ENCODE peak calls at places on chromosomes 3 and 15, in four cellular contexts. S is cardiac muscle cell, A is PC-9, D is PC-3. B is an unnamed sample. For H3K4me1, the result is how much of the 10 kb centered on the place peaks cover.

GRCh38 chr3:98525494-98525893 is 2.8 kb upstream of the CLDND1 start:
- DNase-seq in S (no peak), A (no peak), D (no peak), B (no peak)

GRCh38 chr15:23422099-23422945 is 24.7 kb downstream of the GOLGA6L2 start:
- DNase-seq in S (peak), A (no peak), D (no peak), B (no peak)

GRCh38 chr15:89177633-89178306 is 43.6 kb downstream of the RLBP1 start:
- DNase-seq in S (peak), A (peak), D (peak), B (peak)

GRCh38 chr15:31273258-31273941 is 53.2 kb upstream of the KLF13 start:
- DNase-seq in S (no peak), A (no peak), D (no peak), B (peak)

GRCh38 chr15:26038693-26039092 is 175.6 kb upstream of the ATP10A start:
- DNase-seq in S (no peak), A (no peak), D (no peak), B (no peak)

GRCh38 chr15:74995779-74996765 is 709 bp downstream of the SCAMP5 start:
- DNase-seq in S (peak), A (no peak), D (no peak), B (no peak)

GRCh38 chr15:85280203-85280602 is 100.2 kb upstream of the AKAP13 start:
- DNase-seq in S (no peak), A (no peak), D (no peak), B (peak)

GRCh38 chr15:55218068-55218467 is 21.3 kb upstream of the RSL24D1 start:
- DNase-seq in S (no peak), A (no peak), D (no peak), B (no peak)

GRCh38 chr15:89115547-89115946 is 27.3 kb downstream of the ABHD2 start:
- DNase-seq in S (no peak), A (peak), D (peak), B (no peak)

GRCh38 chr15:92705693-92706618 is 50.4 kb upstream of the FAM174B start:
- DNase-seq in S (no peak), A (no peak), D (no peak), B (no peak)

GRCh38 chr15:95162069-95162468 is 930.7 kb downstream of the MCTP2 start:
- DNase-seq in S (peak), A (no peak), D (no peak), B (no peak)

GRCh38 chr15:99341786-99342185 is 90.5 kb downstream of the LRRC28 start:
- DNase-seq in S (no peak), A (no peak), D (peak), B (no peak)

GRCh38 chr3:156093966-156094365 is 26.4 kb upstream of the KCNAB1 start:
- DNase-seq in S (no peak), A (no peak), D (no peak), B (no peak)

GRCh38 chr3:19254189-19254588 is 105.9 kb downstream of the KCNH8 start:
- DNase-seq in S (no peak), A (no peak), D (no peak), B (no peak)

GRCh38 chr3:50120364-50121095 is 31.8 kb downstream of the RBM5 start:
- DNase-seq in S (no peak), A (no peak), D (no peak), B (no peak)
- H3K27ac ChIP-seq in S (peak), A (no peak), D (no peak), B (no peak)

DNA sequence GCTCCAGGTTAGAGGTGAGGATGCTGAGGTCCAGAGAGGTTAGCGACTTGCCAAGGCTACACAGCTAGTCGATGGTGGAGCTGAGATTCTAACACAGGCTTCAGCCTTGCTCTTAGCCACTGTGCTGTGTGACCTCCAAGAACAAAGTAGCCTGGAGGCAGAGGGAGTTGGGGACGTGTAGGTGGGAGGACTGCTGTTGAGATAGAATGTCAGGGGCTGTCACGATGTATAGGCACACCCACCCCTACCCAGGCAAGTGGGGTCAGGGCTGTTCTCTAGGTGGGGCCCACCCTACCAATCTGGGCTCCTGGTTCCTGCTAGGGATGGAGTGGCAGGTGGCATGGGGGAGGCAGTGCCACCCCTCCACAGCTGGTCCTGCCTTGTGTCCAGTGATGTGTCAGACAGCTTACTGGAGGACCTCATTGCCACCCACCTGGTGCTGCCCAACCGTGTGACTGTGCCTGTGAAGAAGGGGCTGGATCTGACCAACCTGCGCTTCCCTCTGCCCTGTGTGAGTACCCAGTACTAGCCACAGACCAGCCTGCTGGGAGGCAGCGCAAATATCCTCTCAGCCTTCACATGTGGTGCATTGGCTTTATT is 27.4 kb downstream of the ESYT3 start:
- DNase-seq in S (no peak), A (no peak), D (no peak), B (peak)
- H3K4me1 ChIP-seq in S (under half), A (under half), D (under half), B (under half)

GRCh38 chr3:126926684-126927404 is 56.1 kb upstream of the PLXNA1 start:
- DNase-seq in S (peak), A (no peak), D (peak), B (peak)
- TF ChIP-seq CTCF in S (peak), A (no peak), D (no peak), B (no peak)

GRCh38 chr3:64992462-64993285 is 304.9 kb upstream of the ADAMTS9 start:
- DNase-seq in S (peak), A (no peak), D (no peak), B (no peak)
- H3K27ac ChIP-seq in S (no peak), A (no peak), D (no peak), B (no peak)